ENCODE peak calls at places on chromosomes 16 and 17, in six cellular contexts. S is SJSA1; G is AG09319; R is sciatic nerve; K is activated CD4-positive, CD25-positive, alpha-beta regulatory T cell treated with anti-CD3 and anti-CD28 coated beads, Interleukin-2, amount 50 U/mL, for 72 hours; H is DMS 273 treated with DMSO at 0.1 percent for 48 hours. I is an unnamed sample.
A peak's percentile ranks its signal among the peaks of the same experiment; 100 is the strongest.

GRCh38 chr17:48492401-48493298 is 38.2 kb downstream of the HOXB1 start:
- DNase-seq in K (peak; percentile 72), G (no peak), S (peak; percentile 69), R (peak; percentile 84), H (no peak), I (peak; percentile 84)

GRCh38 chr17:65559802-65560627 is 1.4 kb downstream of the AXIN2 start:
- DNase-seq in K (no peak), H (no peak), S (no peak), R (peak; percentile 75), G (no peak), I (peak; percentile 78)

GRCh38 chr17:75404223-75404738 is 1.2 kb downstream of the GRB2 start:
- DNase-seq in R (peak; percentile 74), G (peak; percentile 50), S (peak; percentile 85), K (peak; percentile 43), H (peak; percentile 66), I (peak; percentile 72)

GRCh38 chr17:82333279-82334171 is at the start of gene SECTM1:
- DNase-seq in G (no peak), K (no peak), H (no peak), S (no peak), R (peak; percentile 86), I (peak; percentile 78)

GRCh38 chr17:4499431-4500187 is 928 bp downstream of the SPNS2 start:
- DNase-seq in G (no peak), K (no peak), S (no peak), H (no peak), R (peak; percentile 47), I (no peak)

GRCh38 chr16:85350973-85351372 is 238.7 kb upstream of the CIBAR2 start:
- DNase-seq in S (peak; percentile 98), G (peak; percentile 83), H (peak; percentile 96), K (no peak), R (peak; percentile 90), I (peak; percentile 92)

GRCh38 chr16:87765776-87766484 is at the start of gene KLHDC4:
- DNase-seq in K (peak; percentile 87), G (no peak), S (peak; percentile 87), H (peak; percentile 61), R (peak; percentile 93), I (peak; percentile 95)

GRCh38 chr16:46582313-46582712 is 38.9 kb downstream of the SHCBP1 start:
- DNase-seq in H (no peak), R (no peak), S (no peak), G (no peak), K (no peak), I (no peak)

GRCh38 chr16:7318661-7319060 is 14.0 kb upstream of the RBFOX1 start:
- DNase-seq in R (no peak), S (no peak), K (no peak), G (no peak), H (no peak), I (no peak)

GRCh38 chr17:74282587-74283370 is 8.7 kb downstream of the DNAI2 start:
- DNase-seq in G (no peak), K (peak; percentile 60), S (no peak), R (no peak), H (no peak), I (no peak)

GRCh38 chr17:8237175-8237574 is 10.7 kb downstream of the CTC1 start:
- DNase-seq in K (no peak), R (no peak), H (no peak), G (no peak), S (no peak), I (no peak)

GRCh38 chr17:21019976-21020575 is 22.7 kb downstream of the USP22 start:
- DNase-seq in H (no peak), K (no peak), S (no peak), G (no peak), R (no peak), I (peak; percentile 60)

GRCh38 chr16:593406-593805 is 3.5 kb downstream of the RAB40C start:
- DNase-seq in S (no peak), G (no peak), K (no peak), H (no peak), R (no peak), I (no peak)

GRCh38 chr16:63998-64913 is 8.2 kb downstream of the RHBDF1 start:
- DNase-seq in G (no peak), R (no peak), S (no peak), H (no peak), K (no peak), I (no peak)

GRCh38 chr17:34872640-34873039 is 88.6 kb downstream of the CCT6B start:
- DNase-seq in G (no peak), R (no peak), K (no peak), S (no peak), H (no peak), I (no peak)

GRCh38 chr16:50705436-50706110 is 12.2 kb downstream of the NOD2 start:
- DNase-seq in R (no peak), H (no peak), S (no peak), G (no peak), K (no peak), I (no peak)

GRCh38 chr17:1423456-1424135 is 23.6 kb upstream of the YWHAE start:
- DNase-seq in G (no peak), K (no peak), S (no peak), R (no peak), H (no peak), I (no peak)

GRCh38 chr16:627458-628239 is 3.1 kb upstream of the WFIKKN1 start:
- DNase-seq in S (no peak), G (no peak), R (peak; percentile 71), K (no peak), H (no peak), I (peak; percentile 91)

GRCh38 chr17:70332811-70333210 is 163.5 kb downstream of the KCNJ2 start:
- DNase-seq in K (no peak), S (no peak), G (no peak), R (no peak), H (no peak), I (no peak)

GRCh38 chr17:1491406-1492248 is 859 bp downstream of the MYO1C start:
- DNase-seq in K (peak; percentile 57), R (peak; percentile 84), H (no peak), S (no peak), G (no peak), I (peak; percentile 88)

GRCh38 chr16:66357523-66357928 is 9.0 kb upstream of the CDH5 start:
- DNase-seq in K (no peak), R (no peak), H (peak; percentile 54), S (peak; percentile 68), G (peak; percentile 52), I (no peak)

GRCh38 chr17:752620-753219 is 656 bp upstream of the GEMIN4 start:
- DNase-seq in S (no peak), R (peak; percentile 86), K (no peak), G (no peak), H (no peak), I (peak; percentile 88)

GRCh38 chr17:64491995-64492394 is 4.9 kb downstream of the POLG2 start:
- DNase-seq in K (no peak), S (no peak), H (no peak), R (no peak), G (no peak), I (no peak)

GRCh38 chr17:7249830-7250229 is 1.7 kb downstream of the CTDNEP1 start:
- DNase-seq in G (no peak), S (no peak), K (no peak), R (no peak), H (no peak), I (no peak)

GRCh38 chr17:76493505-76494167 is 7.6 kb downstream of the RHBDF2 start:
- DNase-seq in H (no peak), R (no peak), S (no peak), G (no peak), K (no peak), I (no peak)

GRCh38 chr16:28096974-28097373 is 33.5 kb upstream of the GSG1L start:
- DNase-seq in G (no peak), H (no peak), R (no peak), K (no peak), S (no peak), I (peak; percentile 59)

GRCh38 chr16:28218109-28218508 is 6.3 kb upstream of the XPO6 start:
- DNase-seq in H (peak; percentile 11), K (no peak), R (no peak), G (no peak), S (peak; percentile 62), I (no peak)

I was measured in upper lobe of right lung.